ENCODE peak calls at places on chromosomes 2 and 18, in ten cellular contexts. One of them, this sample, is unnamed.
A peak's percentile ranks its signal among the peaks of the same experiment; 100 is the strongest.

GRCh38 chr2:213353419-213353818 is 69.2 kb downstream of the SPAG16 start:
- DNase-seq in heart left ventricle: no peak
- DNase-seq in lower lobe of right lung: no peak
- DNase-seq in prostate gland: no peak
- DNase-seq in PC-3: no peak
- DNase-seq in cardiac muscle cell: no peak
- DNase-seq in neural progenitor cell: no peak
- DNase-seq in lung: no peak
- DNase-seq in right lobe of liver: no peak
- DNase-seq in body of pancreas: no peak
- DNase-seq in this sample: no peak

GRCh38 chr2:8103085-8103708 is 578.7 kb upstream of the ID2 start:
- DNase-seq in PC-3: peak; percentile 71
- DNase-seq in body of pancreas: no peak
- DNase-seq in lower lobe of right lung: no peak
- DNase-seq in cardiac muscle cell: no peak
- DNase-seq in neural progenitor cell: no peak
- DNase-seq in right lobe of liver: no peak
- DNase-seq in lung: no peak
- DNase-seq in prostate gland: no peak
- DNase-seq in heart left ventricle: no peak
- DNase-seq in this sample: no peak

GRCh38 chr2:227890495-227891079 is 19.2 kb downstream of the DAW1 start:
- DNase-seq in heart left ventricle: no peak
- DNase-seq in lung: no peak
- DNase-seq in body of pancreas: no peak
- DNase-seq in right lobe of liver: no peak
- DNase-seq in prostate gland: no peak
- DNase-seq in PC-3: peak; percentile 80
- DNase-seq in cardiac muscle cell: peak; percentile 76
- DNase-seq in lower lobe of right lung: no peak
- DNase-seq in neural progenitor cell: peak; percentile 69
- DNase-seq in this sample: no peak

GRCh38 chr2:148802448-148803220 is 72.4 kb upstream of the KIF5C start:
- DNase-seq in neural progenitor cell: no peak
- DNase-seq in lung: no peak
- DNase-seq in prostate gland: no peak
- DNase-seq in PC-3: peak; percentile 23
- DNase-seq in heart left ventricle: no peak
- DNase-seq in body of pancreas: no peak
- DNase-seq in lower lobe of right lung: no peak
- DNase-seq in right lobe of liver: no peak
- DNase-seq in cardiac muscle cell: no peak
- DNase-seq in this sample: no peak

GRCh38 chr2:222024934-222025890 is 273.6 kb downstream of the PAX3 start:
- DNase-seq in PC-3: peak; percentile 57
- DNase-seq in lung: no peak
- DNase-seq in prostate gland: no peak
- DNase-seq in body of pancreas: no peak
- DNase-seq in cardiac muscle cell: peak; percentile 45
- DNase-seq in heart left ventricle: no peak
- DNase-seq in right lobe of liver: no peak
- DNase-seq in neural progenitor cell: peak; percentile 79
- DNase-seq in lower lobe of right lung: no peak
- DNase-seq in this sample: no peak

GRCh38 chr2:224520064-224520463 is 65.1 kb downstream of the CUL3 start:
- DNase-seq in neural progenitor cell: no peak
- DNase-seq in PC-3: peak; percentile 57
- DNase-seq in prostate gland: no peak
- DNase-seq in body of pancreas: no peak
- DNase-seq in lower lobe of right lung: no peak
- DNase-seq in lung: no peak
- DNase-seq in right lobe of liver: no peak
- DNase-seq in heart left ventricle: no peak
- DNase-seq in cardiac muscle cell: peak; percentile 73
- DNase-seq in this sample: no peak

GRCh38 chr2:120343433-120344105 is 2.4 kb upstream of the INHBB start:
- DNase-seq in neural progenitor cell: peak; percentile 95
- DNase-seq in heart left ventricle: peak; percentile 83
- DNase-seq in lower lobe of right lung: peak; percentile 88
- DNase-seq in PC-3: peak; percentile 92
- DNase-seq in right lobe of liver: peak; percentile 85
- DNase-seq in prostate gland: peak; percentile 86
- DNase-seq in cardiac muscle cell: peak; percentile 90
- DNase-seq in lung: peak; percentile 83
- DNase-seq in body of pancreas: peak; percentile 89
- DNase-seq in this sample: peak; percentile 87

GRCh38 chr18:44594779-44595467 is 85.8 kb upstream of the SETBP1 start:
- DNase-seq in PC-3: peak; percentile 71
- DNase-seq in prostate gland: no peak
- DNase-seq in body of pancreas: no peak
- DNase-seq in right lobe of liver: no peak
- DNase-seq in neural progenitor cell: no peak
- DNase-seq in lower lobe of right lung: no peak
- DNase-seq in heart left ventricle: no peak
- DNase-seq in cardiac muscle cell: peak; percentile 85
- DNase-seq in lung: no peak
- DNase-seq in this sample: no peak

GRCh38 chr2:121254748-121255147 is 30.3 kb downstream of the TFCP2L1 start:
- DNase-seq in prostate gland: no peak
- DNase-seq in cardiac muscle cell: no peak
- DNase-seq in neural progenitor cell: no peak
- DNase-seq in lung: peak; percentile 81
- DNase-seq in right lobe of liver: no peak
- DNase-seq in lower lobe of right lung: peak; percentile 76
- DNase-seq in PC-3: no peak
- DNase-seq in heart left ventricle: no peak
- DNase-seq in body of pancreas: no peak
- DNase-seq in this sample: no peak

GRCh38 chr2:8306530-8307351 is 375.1 kb upstream of the ID2 start:
- DNase-seq in right lobe of liver: no peak
- DNase-seq in PC-3: peak; percentile 93
- DNase-seq in lower lobe of right lung: no peak
- DNase-seq in heart left ventricle: no peak
- DNase-seq in prostate gland: no peak
- DNase-seq in body of pancreas: no peak
- DNase-seq in lung: no peak
- DNase-seq in neural progenitor cell: no peak
- DNase-seq in cardiac muscle cell: peak; percentile 20
- DNase-seq in this sample: peak; percentile 16

GRCh38 chr2:202339052-202339870 is 36.9 kb upstream of the BMPR2 start:
- DNase-seq in cardiac muscle cell: peak; percentile 57
- DNase-seq in body of pancreas: no peak
- DNase-seq in lower lobe of right lung: no peak
- DNase-seq in heart left ventricle: no peak
- DNase-seq in right lobe of liver: no peak
- DNase-seq in PC-3: peak; percentile 98
- DNase-seq in prostate gland: no peak
- DNase-seq in neural progenitor cell: no peak
- DNase-seq in lung: no peak
- DNase-seq in this sample: no peak

GRCh38 chr2:109345091-109345490 is 216.1 kb downstream of the SH3RF3 start:
- DNase-seq in cardiac muscle cell: no peak
- DNase-seq in heart left ventricle: no peak
- DNase-seq in lung: no peak
- DNase-seq in right lobe of liver: no peak
- DNase-seq in body of pancreas: no peak
- DNase-seq in neural progenitor cell: no peak
- DNase-seq in PC-3: no peak
- DNase-seq in prostate gland: no peak
- DNase-seq in lower lobe of right lung: no peak
- DNase-seq in this sample: peak; percentile 50

GRCh38 chr2:233081731-233082221 is 21.6 kb downstream of the INPP5D start:
- DNase-seq in neural progenitor cell: no peak
- DNase-seq in lung: no peak
- DNase-seq in PC-3: no peak
- DNase-seq in cardiac muscle cell: no peak
- DNase-seq in lower lobe of right lung: no peak
- DNase-seq in right lobe of liver: no peak
- DNase-seq in body of pancreas: no peak
- DNase-seq in heart left ventricle: no peak
- DNase-seq in prostate gland: no peak
- DNase-seq in this sample: no peak
- H3K4me3 ChIP-seq in neural progenitor cell: no peak overlapping the region
- H3K4me3 ChIP-seq in lung: no peak overlapping the region
- H3K4me3 ChIP-seq in PC-3: no peak overlapping the region
- H3K4me3 ChIP-seq in cardiac muscle cell: no peak overlapping the region
- H3K4me3 ChIP-seq in lower lobe of right lung: no peak overlapping the region
- H3K4me3 ChIP-seq in right lobe of liver: no peak overlapping the region
- H3K4me3 ChIP-seq in body of pancreas: no peak overlapping the region
- H3K4me3 ChIP-seq in heart left ventricle: no peak overlapping the region
- H3K4me3 ChIP-seq in prostate gland: no peak overlapping the region
- H3K4me3 ChIP-seq in this sample: no peak overlapping the region

GRCh38 chr18:54939375-54939917 is 19.8 kb downstream of the CCDC68 start:
- DNase-seq in prostate gland: no peak
- DNase-seq in body of pancreas: no peak
- DNase-seq in right lobe of liver: no peak
- DNase-seq in lung: no peak
- DNase-seq in cardiac muscle cell: no peak
- DNase-seq in PC-3: no peak
- DNase-seq in lower lobe of right lung: no peak
- DNase-seq in neural progenitor cell: no peak
- DNase-seq in heart left ventricle: no peak
- DNase-seq in this sample: no peak

GRCh38 chr18:54945726-54946125 is 13.5 kb downstream of the CCDC68 start:
- DNase-seq in lung: no peak
- DNase-seq in lower lobe of right lung: no peak
- DNase-seq in right lobe of liver: no peak
- DNase-seq in heart left ventricle: no peak
- DNase-seq in neural progenitor cell: no peak
- DNase-seq in prostate gland: no peak
- DNase-seq in PC-3: no peak
- DNase-seq in body of pancreas: no peak
- DNase-seq in cardiac muscle cell: peak; percentile 25
- DNase-seq in this sample: no peak

GRCh38 chr18:54942144-54942543 is 17.1 kb downstream of the CCDC68 start:
- DNase-seq in heart left ventricle: no peak
- DNase-seq in body of pancreas: no peak
- DNase-seq in lung: no peak
- DNase-seq in neural progenitor cell: no peak
- DNase-seq in right lobe of liver: no peak
- DNase-seq in lower lobe of right lung: no peak
- DNase-seq in prostate gland: no peak
- DNase-seq in PC-3: no peak
- DNase-seq in cardiac muscle cell: no peak
- DNase-seq in this sample: no peak

GRCh38 chr18:54946149-54946581 is 13.1 kb downstream of the CCDC68 start:
- DNase-seq in right lobe of liver: peak; percentile 80
- DNase-seq in PC-3: peak; percentile 63
- DNase-seq in body of pancreas: peak; percentile 78
- DNase-seq in heart left ventricle: peak; percentile 32
- DNase-seq in cardiac muscle cell: peak; percentile 60
- DNase-seq in lower lobe of right lung: no peak
- DNase-seq in neural progenitor cell: no peak
- DNase-seq in prostate gland: no peak
- DNase-seq in lung: peak; percentile 41
- DNase-seq in this sample: peak; percentile 69

GRCh38 chr18:54942569-54942968 is 16.7 kb downstream of the CCDC68 start:
- DNase-seq in cardiac muscle cell: no peak
- DNase-seq in lower lobe of right lung: no peak
- DNase-seq in body of pancreas: no peak
- DNase-seq in prostate gland: no peak
- DNase-seq in lung: no peak
- DNase-seq in neural progenitor cell: no peak
- DNase-seq in heart left ventricle: no peak
- DNase-seq in PC-3: no peak
- DNase-seq in right lobe of liver: no peak
- DNase-seq in this sample: no peak
- H3K4me1 ChIP-seq in cardiac muscle cell: peaks cover 10% of the 10 kb centered on the region
- H3K4me1 ChIP-seq in lower lobe of right lung: peaks cover 27% of the 10 kb centered on the region
- H3K4me1 ChIP-seq in body of pancreas: peaks cover 19% of the 10 kb centered on the region
- H3K4me1 ChIP-seq in prostate gland: no peaks in the 10 kb centered on the region
- H3K4me1 ChIP-seq in lung: peaks cover 3% of the 10 kb centered on the region
- H3K4me1 ChIP-seq in neural progenitor cell: no peaks in the 10 kb centered on the region
- H3K4me1 ChIP-seq in heart left ventricle: peaks cover 18% of the 10 kb centered on the region
- H3K4me1 ChIP-seq in PC-3: peaks cover 18% of the 10 kb centered on the region
- H3K4me1 ChIP-seq in right lobe of liver: peaks cover 12% of the 10 kb centered on the region
- H3K4me1 ChIP-seq in this sample: peaks cover 19% of the 10 kb centered on the region

DNA sequence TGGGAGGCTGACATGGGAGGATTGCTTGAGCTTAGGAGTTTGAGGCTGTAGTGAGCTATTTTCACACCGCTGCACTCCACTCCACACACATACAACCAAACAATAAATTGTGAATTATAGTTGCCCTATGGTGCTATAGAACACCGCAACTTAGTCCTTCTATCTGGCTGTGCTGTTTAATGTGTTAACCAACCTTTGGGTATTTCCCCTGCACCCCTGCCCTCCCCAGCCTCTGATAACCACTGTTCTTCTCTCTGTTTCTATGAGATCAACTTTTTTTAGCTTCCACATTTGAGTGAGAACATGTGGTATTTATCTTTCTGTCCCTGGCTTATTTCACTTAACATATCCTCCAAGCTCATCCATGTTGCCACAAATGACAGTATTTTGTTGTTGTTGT is 32.5 kb downstream of the TET3 start:
- DNase-seq in prostate gland: no peak
- DNase-seq in cardiac muscle cell: no peak
- DNase-seq in PC-3: no peak
- DNase-seq in heart left ventricle: no peak
- DNase-seq in neural progenitor cell: no peak
- DNase-seq in lung: no peak
- DNase-seq in right lobe of liver: no peak
- DNase-seq in body of pancreas: no peak
- DNase-seq in lower lobe of right lung: no peak
- DNase-seq in this sample: no peak
- TF ChIP-seq CTCF in prostate gland: no peak
- TF ChIP-seq CTCF in cardiac muscle cell: no peak
- TF ChIP-seq CTCF in PC-3: no peak
- TF ChIP-seq CTCF in heart left ventricle: no peak
- TF ChIP-seq CTCF in neural progenitor cell: no peak
- TF ChIP-seq CTCF in lung: no peak
- TF ChIP-seq CTCF in right lobe of liver: no peak
- TF ChIP-seq CTCF in body of pancreas: no peak
- TF ChIP-seq CTCF in lower lobe of right lung: no peak
- TF ChIP-seq CTCF in this sample: no peak

DNA sequence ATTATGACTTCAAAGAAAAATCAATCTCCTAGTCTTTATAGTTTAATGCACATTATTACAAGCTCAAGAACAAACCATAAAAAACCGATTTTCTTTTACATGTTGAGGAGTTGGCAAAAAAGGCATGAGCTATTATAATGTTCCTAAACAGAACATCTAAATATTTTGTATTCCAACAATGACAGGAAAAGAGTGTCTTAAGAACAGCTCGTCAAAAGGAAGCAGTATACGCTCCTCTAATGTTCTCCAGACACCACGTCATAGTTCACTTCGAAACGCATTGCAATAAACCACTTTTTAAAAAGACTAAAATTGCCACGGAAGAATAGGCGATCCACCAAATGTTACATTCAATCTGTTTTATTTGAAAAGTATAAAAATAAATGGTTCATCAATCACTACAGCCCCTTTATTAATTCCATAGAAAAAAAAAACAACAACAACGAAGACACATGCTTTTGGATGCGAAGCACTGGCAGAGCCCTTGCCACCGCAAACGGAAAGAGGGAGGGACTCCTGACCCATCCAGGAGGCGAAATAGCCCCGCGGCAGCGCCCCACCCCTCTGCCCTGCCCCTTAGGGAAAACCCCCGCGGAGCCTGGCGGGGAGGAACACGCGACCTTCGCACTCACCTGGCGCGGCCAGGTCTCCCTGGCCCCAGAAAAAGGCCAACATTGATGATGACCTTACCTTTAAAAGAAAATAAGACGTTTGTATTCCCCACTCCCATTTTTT is 45.8 kb downstream of the MBP start:
- DNase-seq in body of pancreas: no peak
- DNase-seq in lower lobe of right lung: no peak
- DNase-seq in right lobe of liver: peak; percentile 89
- DNase-seq in heart left ventricle: peak; percentile 70
- DNase-seq in cardiac muscle cell: no peak
- DNase-seq in PC-3: no peak
- DNase-seq in prostate gland: no peak
- DNase-seq in neural progenitor cell: peak; percentile 51
- DNase-seq in lung: no peak
- DNase-seq in this sample: no peak
- H3K4me3 ChIP-seq in body of pancreas: no peak overlapping the region
- H3K4me3 ChIP-seq in lower lobe of right lung: peak overlapping the region; percentile 54
- H3K4me3 ChIP-seq in right lobe of liver: peak overlapping the region; percentile 23
- H3K4me3 ChIP-seq in heart left ventricle: peak overlapping the region; percentile 57
- H3K4me3 ChIP-seq in cardiac muscle cell: peak overlapping the region; percentile 5
- H3K4me3 ChIP-seq in PC-3: no peak overlapping the region
- H3K4me3 ChIP-seq in prostate gland: peak overlapping the region; percentile 21
- H3K4me3 ChIP-seq in neural progenitor cell: peak overlapping the region; percentile 51
- H3K4me3 ChIP-seq in lung: peak overlapping the region; percentile 5
- H3K4me3 ChIP-seq in this sample: peak overlapping the region; percentile 47